ENCODE peak calls at places on chromosomes 3 and 15, in eight cellular contexts. One of them, this sample, is unnamed.

GRCh38 chr3:170346481-170347125 is 10.9 kb upstream of the SKIL start:
- DNase-seq in HL-60: no peak
- DNase-seq in HCT116: no peak
- DNase-seq in K562: no peak
- DNase-seq in HepG2: no peak
- DNase-seq in GM12878: no peak
- DNase-seq in Panc1: no peak
- DNase-seq in SK-N-SH: no peak
- DNase-seq in this sample: no peak

GRCh38 chr3:52444860-52445793 is at the start of gene SEMA3G:
- DNase-seq in HL-60: peak; percentile 87
- DNase-seq in HCT116: peak; percentile 74
- DNase-seq in K562: peak; percentile 64
- DNase-seq in HepG2: peak; percentile 76
- DNase-seq in GM12878: no peak
- DNase-seq in Panc1: no peak
- DNase-seq in SK-N-SH: peak; percentile 84
- DNase-seq in this sample: peak; percentile 93

GRCh38 chr15:30924353-30924752 is 20.6 kb downstream of the FAN1 start:
- DNase-seq in HL-60: no peak
- DNase-seq in HCT116: no peak
- DNase-seq in K562: no peak
- DNase-seq in HepG2: no peak
- DNase-seq in GM12878: no peak
- DNase-seq in Panc1: no peak
- DNase-seq in SK-N-SH: no peak
- DNase-seq in this sample: no peak

GRCh38 chr3:28853830-28854229 is 427.0 kb upstream of the RBMS3 start:
- DNase-seq in HL-60: no peak
- DNase-seq in HCT116: no peak
- DNase-seq in K562: no peak
- DNase-seq in HepG2: no peak
- DNase-seq in GM12878: no peak
- DNase-seq in Panc1: no peak
- DNase-seq in SK-N-SH: no peak
- DNase-seq in this sample: no peak

GRCh38 chr3:108472011-108472591 is 38.3 kb downstream of the MYH15 start:
- DNase-seq in HL-60: no peak
- DNase-seq in HCT116: peak; percentile 96
- DNase-seq in K562: no peak
- DNase-seq in HepG2: no peak
- DNase-seq in GM12878: no peak
- DNase-seq in Panc1: peak; percentile 88
- DNase-seq in SK-N-SH: peak; percentile 17
- DNase-seq in this sample: no peak

GRCh38 chr3:164155386-164155785 is 922.9 kb downstream of the SI start:
- DNase-seq in HL-60: peak; percentile 56
- DNase-seq in HCT116: no peak
- DNase-seq in K562: no peak
- DNase-seq in HepG2: no peak
- DNase-seq in GM12878: no peak
- DNase-seq in Panc1: no peak
- DNase-seq in SK-N-SH: no peak
- DNase-seq in this sample: no peak

GRCh38 chr3:63193647-63194046 is 84.5 kb upstream of the SYNPR start:
- DNase-seq in HL-60: no peak
- DNase-seq in HCT116: peak; percentile 3
- DNase-seq in K562: peak; percentile 3
- DNase-seq in HepG2: peak; percentile 6
- DNase-seq in GM12878: no peak
- DNase-seq in Panc1: no peak
- DNase-seq in SK-N-SH: peak; percentile 37
- DNase-seq in this sample: peak; percentile 77

GRCh38 chr3:195187609-195188529 is 83.1 kb downstream of the XXYLT1 start:
- DNase-seq in HL-60: no peak
- DNase-seq in HCT116: no peak
- DNase-seq in K562: no peak
- DNase-seq in HepG2: no peak
- DNase-seq in GM12878: no peak
- DNase-seq in Panc1: no peak
- DNase-seq in SK-N-SH: no peak
- DNase-seq in this sample: peak; percentile 52

GRCh38 chr15:84980196-84981053 is 1.2 kb upstream of the PDE8A start:
- DNase-seq in HL-60: peak; percentile 83
- DNase-seq in HCT116: peak; percentile 67
- DNase-seq in K562: peak; percentile 87
- DNase-seq in HepG2: peak; percentile 75
- DNase-seq in GM12878: peak; percentile 45
- DNase-seq in Panc1: peak; percentile 50
- DNase-seq in SK-N-SH: peak; percentile 88
- DNase-seq in this sample: peak; percentile 93

GRCh38 chr3:184670091-184670602 is 41.7 kb downstream of the MAGEF1 start:
- DNase-seq in HL-60: no peak
- DNase-seq in HCT116: no peak
- DNase-seq in K562: no peak
- DNase-seq in HepG2: no peak
- DNase-seq in GM12878: no peak
- DNase-seq in Panc1: no peak
- DNase-seq in SK-N-SH: no peak
- DNase-seq in this sample: no peak

GRCh38 chr3:150811984-150812383 is 49.0 kb upstream of the SIAH2 start:
- DNase-seq in HL-60: no peak
- DNase-seq in HCT116: no peak
- DNase-seq in K562: no peak
- DNase-seq in HepG2: no peak
- DNase-seq in GM12878: no peak
- DNase-seq in Panc1: no peak
- DNase-seq in SK-N-SH: no peak
- DNase-seq in this sample: no peak

GRCh38 chr15:100572362-100572983 is 29.5 kb downstream of the LINS1 start:
- DNase-seq in HL-60: no peak
- DNase-seq in HCT116: no peak
- DNase-seq in K562: no peak
- DNase-seq in HepG2: no peak
- DNase-seq in GM12878: no peak
- DNase-seq in Panc1: no peak
- DNase-seq in SK-N-SH: no peak
- DNase-seq in this sample: peak; percentile 4

GRCh38 chr3:69770219-69770618 is 31.0 kb downstream of the MITF start:
- DNase-seq in HL-60: no peak
- DNase-seq in HCT116: no peak
- DNase-seq in K562: no peak
- DNase-seq in HepG2: no peak
- DNase-seq in GM12878: no peak
- DNase-seq in Panc1: peak; percentile 88
- DNase-seq in SK-N-SH: no peak
- DNase-seq in this sample: peak; percentile 19

DNA sequence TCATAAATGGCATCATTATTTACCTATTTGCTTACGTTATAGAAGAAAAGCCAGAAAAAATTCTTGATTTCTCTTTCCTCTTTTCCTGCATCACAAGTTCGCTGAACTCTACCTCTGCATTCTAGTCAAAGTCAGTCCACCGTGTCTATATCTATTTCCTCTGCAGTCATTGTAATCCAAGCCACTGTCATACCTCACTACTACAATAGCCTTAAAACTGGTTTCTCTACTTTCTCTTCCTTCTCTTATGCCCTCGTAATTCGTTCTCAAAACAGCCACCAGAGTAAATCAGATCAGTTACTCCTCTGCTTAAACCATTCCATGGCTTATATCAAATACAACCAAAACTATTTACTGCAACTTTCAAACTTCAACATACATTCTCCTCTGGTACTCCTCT is 13.4 kb upstream of the FAM81A start:
- DNase-seq in HL-60: no peak
- DNase-seq in HCT116: no peak
- DNase-seq in K562: no peak
- DNase-seq in HepG2: no peak
- DNase-seq in GM12878: no peak
- DNase-seq in Panc1: no peak
- DNase-seq in SK-N-SH: no peak
- DNase-seq in this sample: no peak
- TF ChIP-seq POLR2AphosphoS5 in HL-60: no peak
- TF ChIP-seq POLR2AphosphoS5 in HCT116: no peak
- TF ChIP-seq POLR2AphosphoS5 in K562: no peak
- TF ChIP-seq POLR2AphosphoS5 in HepG2: no peak
- TF ChIP-seq POLR2AphosphoS5 in GM12878: no peak
- TF ChIP-seq POLR2AphosphoS5 in Panc1: no peak
- TF ChIP-seq POLR2AphosphoS5 in SK-N-SH: no peak
- TF ChIP-seq POLR2AphosphoS5 in this sample: no peak

GRCh38 chr3:11642455-11643162 is 1.1 kb downstream of the VGLL4 start:
- DNase-seq in HL-60: peak; percentile 83
- DNase-seq in HCT116: peak; percentile 16
- DNase-seq in K562: peak; percentile 76
- DNase-seq in HepG2: peak; percentile 70
- DNase-seq in GM12878: peak; percentile 73
- DNase-seq in Panc1: no peak
- DNase-seq in SK-N-SH: peak; percentile 77
- DNase-seq in this sample: peak; percentile 68
- TF ChIP-seq CTCF in HL-60: no peak
- TF ChIP-seq CTCF in HCT116: no peak
- TF ChIP-seq CTCF in K562: no peak
- TF ChIP-seq CTCF in HepG2: peak; percentile 26
- TF ChIP-seq CTCF in GM12878: peak; percentile 9
- TF ChIP-seq CTCF in Panc1: no peak
- TF ChIP-seq CTCF in SK-N-SH: no peak
- TF ChIP-seq CTCF in this sample: no peak

DNA sequence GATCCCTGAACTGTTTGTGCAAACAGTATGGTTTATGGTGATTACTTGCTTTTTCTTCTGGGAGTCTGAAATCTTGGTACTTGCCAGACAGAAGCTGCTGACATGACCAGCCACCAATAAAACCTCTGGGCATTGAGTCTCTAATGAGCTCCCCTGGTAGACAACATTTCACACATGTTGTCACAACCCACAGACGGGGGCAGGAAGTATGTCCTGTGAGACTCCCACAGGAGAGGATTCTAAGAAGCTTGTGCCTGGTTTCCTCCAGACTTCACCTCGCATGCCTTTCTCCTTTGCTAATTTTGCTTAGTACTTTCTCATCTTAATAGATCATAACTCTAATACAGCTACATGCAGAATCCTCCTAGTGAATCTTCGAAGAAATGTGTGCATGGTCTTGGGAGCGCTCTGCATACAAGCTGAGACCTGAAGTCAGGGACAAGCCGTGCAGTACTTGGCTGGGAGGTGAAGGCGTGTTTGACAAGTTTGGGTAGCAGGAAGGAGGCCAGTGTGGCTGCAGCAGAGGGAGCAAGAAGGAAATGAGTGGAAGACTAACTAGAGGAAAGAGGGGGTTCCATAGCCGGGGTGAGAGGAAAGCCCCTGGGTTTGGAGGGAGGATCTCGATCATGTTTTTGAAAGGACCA is 49.0 kb downstream of the B3GNT5 start:
- DNase-seq in HL-60: peak; percentile 18
- DNase-seq in HCT116: no peak
- DNase-seq in K562: no peak
- DNase-seq in HepG2: no peak
- DNase-seq in GM12878: no peak
- DNase-seq in Panc1: no peak
- DNase-seq in SK-N-SH: no peak
- DNase-seq in this sample: no peak
- TF ChIP-seq REST in HL-60: no peak
- TF ChIP-seq REST in HCT116: no peak
- TF ChIP-seq REST in K562: no peak
- TF ChIP-seq REST in HepG2: no peak
- TF ChIP-seq REST in GM12878: no peak
- TF ChIP-seq REST in Panc1: no peak
- TF ChIP-seq REST in SK-N-SH: no peak
- TF ChIP-seq REST in this sample: no peak

DNA sequence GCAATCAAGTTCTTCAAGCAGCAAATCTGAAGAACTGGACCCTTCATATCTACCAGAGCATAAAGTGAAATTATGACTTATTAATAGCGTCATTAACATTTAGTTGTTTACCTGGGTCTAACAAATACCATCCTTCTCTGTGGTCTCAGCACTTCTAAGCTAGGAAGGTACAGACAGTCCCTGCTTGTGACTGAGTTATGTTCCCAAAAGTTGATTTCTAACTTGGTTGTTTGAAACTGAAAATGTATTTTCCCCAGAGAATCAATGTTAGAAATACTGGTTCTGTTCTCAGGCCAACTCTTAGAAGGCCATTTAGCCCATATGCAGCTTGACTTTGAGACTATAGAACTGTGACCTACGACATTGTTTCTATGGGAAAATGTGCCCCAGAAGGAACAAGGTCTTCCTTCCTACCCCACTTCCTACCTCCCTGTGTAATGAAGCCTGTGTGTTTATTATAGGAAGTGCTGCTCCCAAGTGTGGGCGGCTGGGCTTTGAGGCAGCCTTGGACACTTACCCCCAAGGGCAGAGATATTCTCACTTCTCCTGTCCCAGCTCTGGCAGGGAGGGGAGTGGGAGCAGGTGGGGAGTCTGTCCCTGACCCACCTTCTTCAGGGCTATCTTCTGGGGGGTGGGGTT is 12.2 kb upstream of the MAPK6 start:
- DNase-seq in HL-60: no peak
- DNase-seq in HCT116: no peak
- DNase-seq in K562: no peak
- DNase-seq in HepG2: no peak
- DNase-seq in GM12878: peak; percentile 83
- DNase-seq in Panc1: no peak
- DNase-seq in SK-N-SH: no peak
- DNase-seq in this sample: no peak
- TF ChIP-seq POLR2AphosphoS5 in HL-60: no peak
- TF ChIP-seq POLR2AphosphoS5 in HCT116: no peak
- TF ChIP-seq POLR2AphosphoS5 in K562: no peak
- TF ChIP-seq POLR2AphosphoS5 in HepG2: no peak
- TF ChIP-seq POLR2AphosphoS5 in GM12878: no peak
- TF ChIP-seq POLR2AphosphoS5 in Panc1: no peak
- TF ChIP-seq POLR2AphosphoS5 in SK-N-SH: no peak
- TF ChIP-seq POLR2AphosphoS5 in this sample: no peak

DNA sequence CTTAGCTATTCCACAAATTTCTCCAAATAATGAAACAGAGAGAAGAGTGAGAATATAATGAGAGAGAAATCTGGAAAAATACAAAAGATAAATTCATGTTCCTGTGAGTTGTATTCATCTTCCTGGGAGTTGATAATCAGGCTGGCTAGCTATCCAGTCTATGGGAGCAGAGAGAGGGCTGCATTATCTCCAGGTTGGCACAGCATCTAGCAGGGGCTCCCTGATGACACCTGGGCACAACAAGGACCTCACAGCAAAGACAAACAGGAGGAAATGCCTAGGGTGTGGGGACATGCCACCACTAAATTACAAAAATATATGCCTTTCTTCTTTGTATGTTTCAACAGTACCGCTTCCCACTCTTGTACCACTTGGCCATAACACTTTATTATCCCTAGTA is 1.9 kb downstream of the EHD4 start:
- DNase-seq in HL-60: no peak
- DNase-seq in HCT116: no peak
- DNase-seq in K562: no peak
- DNase-seq in HepG2: no peak
- DNase-seq in GM12878: no peak
- DNase-seq in Panc1: no peak
- DNase-seq in SK-N-SH: no peak
- DNase-seq in this sample: no peak
- TF ChIP-seq CTCF in HL-60: no peak
- TF ChIP-seq CTCF in HCT116: no peak
- TF ChIP-seq CTCF in K562: no peak
- TF ChIP-seq CTCF in HepG2: no peak
- TF ChIP-seq CTCF in GM12878: no peak
- TF ChIP-seq CTCF in Panc1: no peak
- TF ChIP-seq CTCF in SK-N-SH: no peak
- TF ChIP-seq CTCF in this sample: no peak